ENCODE peak calls at places on chromosomes 7 and 10, in six cellular contexts. X is colonic mucosa, U is neural progenitor cell, A is GM23248, Y is mammary epithelial cell, E is IMR-90. D is an unnamed sample. For H3K27me3, the result is how much of the 10 kb centered on the place peaks cover.

GRCh38 chr10:97771913-97772823 is at the start of gene SFRP5:
- DNase-seq in X (no peak), U (peak), A (no peak), Y (no peak), E (no peak), D (no peak)

GRCh38 chr7:155984609-155985405 is 172.5 kb upstream of the SHH start:
- DNase-seq in X (no peak), U (no peak), A (no peak), Y (no peak), E (no peak), D (no peak)

GRCh38 chr10:102627446-102628293 is 16.6 kb upstream of the TRIM8 start:
- DNase-seq in X (no peak), U (peak), A (peak), Y (peak), E (peak), D (peak)

GRCh38 chr7:94301024-94301588 is 93.6 kb upstream of the COL1A2 start:
- DNase-seq in X (peak), U (peak), A (peak), Y (peak), E (peak), D (peak)

GRCh38 chr10:73998623-73999622 is 1.0 kb downstream of the VCL start:
- DNase-seq in X (peak), U (peak), A (peak), Y (peak), E (peak), D (peak)

GRCh38 chr10:29386347-29386999 is 97.6 kb downstream of the LYZL1 start:
- DNase-seq in X (no peak), U (peak), A (peak), Y (peak), E (peak), D (peak)

GRCh38 chr7:38105874-38106483 is 72.1 kb upstream of the STARD3NL start:
- DNase-seq in X (no peak), U (peak), A (peak), Y (peak), E (peak), D (peak)

GRCh38 chr7:81956520-81956919 is 186.7 kb upstream of the HGF start:
- DNase-seq in X (no peak), U (peak), A (peak), Y (no peak), E (peak), D (peak)

GRCh38 chr7:20385121-20385520 is 54.4 kb downstream of the ITGB8 start:
- DNase-seq in X (no peak), U (no peak), A (peak), Y (peak), E (peak), D (peak)

GRCh38 chr7:30941582-30942310 is 22.0 kb upstream of the GHRHR start:
- DNase-seq in X (no peak), U (no peak), A (no peak), Y (no peak), E (no peak), D (no peak)

GRCh38 chr7:100544949-100545635 is 6.1 kb downstream of the AGFG2 start:
- DNase-seq in X (no peak), U (no peak), A (peak), Y (peak), E (peak), D (peak)

GRCh38 chr7:76332073-76332472 is 26.7 kb downstream of the YWHAG start:
- DNase-seq in X (no peak), U (no peak), A (no peak), Y (no peak), E (no peak), D (no peak)

GRCh38 chr7:34225193-34225592 is 319.9 kb downstream of the BMPER start:
- DNase-seq in X (no peak), U (no peak), A (no peak), Y (no peak), E (no peak), D (no peak)

GRCh38 chr7:156889746-156890145 is 3.2 kb downstream of the LMBR1 start:
- DNase-seq in X (no peak), U (no peak), A (no peak), Y (no peak), E (no peak), D (no peak)

GRCh38 chr7:116579835-116580234 is 55.0 kb downstream of the CAV1 start:
- DNase-seq in X (no peak), U (no peak), A (no peak), Y (no peak), E (no peak), D (no peak)

GRCh38 chr7:98774893-98775292 is 94.9 kb downstream of the TMEM130 start:
- DNase-seq in X (no peak), U (no peak), A (no peak), Y (no peak), E (no peak), D (no peak)

GRCh38 chr10:34047389-34047788 is 712.9 kb upstream of the NRP1 start:
- DNase-seq in X (no peak), U (no peak), A (peak), Y (no peak), E (no peak), D (no peak)

GRCh38 chr10:22615819-22616499 is 98.4 kb downstream of the PIP4K2A start:
- DNase-seq in X (peak), U (no peak), A (no peak), Y (no peak), E (no peak), D (peak)

GRCh38 chr10:73906524-73907447 is 4.1 kb upstream of the PLAU start:
- DNase-seq in X (peak), U (peak), A (peak), Y (peak), E (peak), D (peak)

GRCh38 chr7:2621948-2622640 is 9.7 kb upstream of the TTYH3 start:
- DNase-seq in X (no peak), U (peak), A (no peak), Y (no peak), E (no peak), D (peak)

GRCh38 chr10:12419279-12419847 is 70.0 kb downstream of the CAMK1D start:
- DNase-seq in X (no peak), U (no peak), A (peak), Y (peak), E (peak), D (peak)

GRCh38 chr7:73828107-73828803 is 2.5 kb upstream of the CLDN4 start:
- DNase-seq in X (peak), U (no peak), A (peak), Y (peak), E (peak), D (peak)

GRCh38 chr10:4813496-4813895 is 12.5 kb upstream of the AKR1E2 start:
- DNase-seq in X (no peak), U (no peak), A (no peak), Y (no peak), E (no peak), D (no peak)

GRCh38 chr7:100126239-100126930 is 382 bp upstream of the MBLAC1 start:
- DNase-seq in X (no peak), U (no peak), A (peak), Y (no peak), E (no peak), D (no peak)

GRCh38 chr10:62937674-62938073 is 121.5 kb upstream of the EGR2 start:
- DNase-seq in X (no peak), U (no peak), A (no peak), Y (no peak), E (no peak), D (no peak)

GRCh38 chr7:219581-220150 is 27.3 kb downstream of the FAM20C start:
- DNase-seq in X (no peak), U (no peak), A (no peak), Y (no peak), E (no peak), D (no peak)

GRCh38 chr10:97355571-97355975 is 21.0 kb upstream of the FRAT2 start:
- DNase-seq in X (peak), U (peak), A (peak), Y (no peak), E (no peak), D (no peak)

GRCh38 chr7:2856388-2857169 is 12.5 kb upstream of the GNA12 start:
- DNase-seq in X (no peak), U (no peak), A (peak), Y (peak), E (no peak), D (no peak)

GRCh38 chr7:43791665-43792064 is 33.2 kb downstream of the BLVRA start:
- DNase-seq in X (no peak), U (no peak), A (no peak), Y (no peak), E (peak), D (no peak)

GRCh38 chr7:108015740-108016139 is 12.8 kb upstream of the LAMB1 start:
- DNase-seq in X (no peak), U (no peak), A (no peak), Y (no peak), E (no peak), D (no peak)

GRCh38 chr7:127959770-127960169 is 71.5 kb downstream of the LRRC4 start:
- DNase-seq in X (no peak), U (no peak), A (no peak), Y (no peak), E (no peak), D (no peak)

GRCh38 chr7:75642810-75643486 is 95.8 kb downstream of the HIP1 start:
- DNase-seq in X (peak), U (peak), A (peak), Y (peak), E (peak), D (peak)

GRCh38 chr10:26781797-26782196 is 79.0 kb downstream of the ABI1 start:
- DNase-seq in X (no peak), U (no peak), A (peak), Y (peak), E (peak), D (peak)

GRCh38 chr7:370775-371118 is 80.8 kb downstream of the FOXL3 start:
- DNase-seq in X (no peak), U (no peak), A (no peak), Y (no peak), E (no peak), D (no peak)

GRCh38 chr7:68691261-68692216 is 906.7 kb upstream of the AUTS2 start:
- DNase-seq in X (no peak), U (no peak), A (peak), Y (no peak), E (peak), D (peak)

GRCh38 chr10:18224626-18225445 is 84.6 kb downstream of the CACNB2 start:
- DNase-seq in X (peak), U (peak), A (no peak), Y (no peak), E (no peak), D (no peak)

GRCh38 chr7:73721237-73721848 is 1.9 kb upstream of the STX1A start:
- DNase-seq in X (no peak), U (no peak), A (peak), Y (no peak), E (no peak), D (no peak)

GRCh38 chr10:8013619-8014018 is 40.9 kb upstream of the GATA3 start:
- DNase-seq in X (no peak), U (no peak), A (no peak), Y (no peak), E (no peak), D (no peak)

GRCh38 chr10:58477902-58478301 is 34.8 kb upstream of the BICC1 start:
- DNase-seq in X (no peak), U (no peak), A (peak), Y (no peak), E (peak), D (no peak)

GRCh38 chr7:1409555-1409954 is 49.7 kb downstream of the MICALL2 start:
- DNase-seq in X (no peak), U (no peak), A (no peak), Y (no peak), E (no peak), D (no peak)

GRCh38 chr7:1408466-1408865 is 50.8 kb downstream of the MICALL2 start:
- DNase-seq in X (no peak), U (no peak), A (no peak), Y (no peak), E (no peak), D (no peak)

GRCh38 chr7:1410992-1411391 is 48.3 kb downstream of the MICALL2 start:
- DNase-seq in X (no peak), U (no peak), A (no peak), Y (no peak), E (no peak), D (no peak)

GRCh38 chr7:1404881-1405548 is 54.3 kb downstream of the MICALL2 start:
- DNase-seq in X (no peak), U (peak), A (no peak), Y (no peak), E (no peak), D (no peak)

DNA sequence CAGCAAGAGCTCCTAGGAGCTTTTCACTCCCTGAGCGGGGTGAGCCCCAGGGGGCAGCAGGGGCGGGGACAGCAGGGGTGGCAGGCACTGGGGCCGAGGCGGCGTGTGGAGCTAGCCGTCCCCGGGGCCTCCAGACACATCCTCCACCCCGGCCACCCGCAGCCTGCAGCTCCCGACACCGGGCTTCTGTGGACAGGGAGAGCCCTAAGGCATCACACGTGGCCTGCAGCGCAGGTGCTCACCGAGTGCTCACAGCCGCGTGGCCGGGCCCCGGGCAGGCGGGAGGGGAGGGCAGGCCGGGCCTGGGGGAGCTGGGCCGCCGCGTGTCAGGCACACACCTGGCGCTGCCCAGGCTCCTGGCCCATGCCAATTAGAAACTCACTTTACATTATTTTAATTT is 51.4 kb downstream of the MICALL2 start:
- DNase-seq in X (no peak), U (no peak), A (no peak), Y (no peak), E (no peak), D (no peak)
- H3K27me3 ChIP-seq in X (under half), U (half or more), A (half or more), Y (under half), E (half or more), D (under half)

DNA sequence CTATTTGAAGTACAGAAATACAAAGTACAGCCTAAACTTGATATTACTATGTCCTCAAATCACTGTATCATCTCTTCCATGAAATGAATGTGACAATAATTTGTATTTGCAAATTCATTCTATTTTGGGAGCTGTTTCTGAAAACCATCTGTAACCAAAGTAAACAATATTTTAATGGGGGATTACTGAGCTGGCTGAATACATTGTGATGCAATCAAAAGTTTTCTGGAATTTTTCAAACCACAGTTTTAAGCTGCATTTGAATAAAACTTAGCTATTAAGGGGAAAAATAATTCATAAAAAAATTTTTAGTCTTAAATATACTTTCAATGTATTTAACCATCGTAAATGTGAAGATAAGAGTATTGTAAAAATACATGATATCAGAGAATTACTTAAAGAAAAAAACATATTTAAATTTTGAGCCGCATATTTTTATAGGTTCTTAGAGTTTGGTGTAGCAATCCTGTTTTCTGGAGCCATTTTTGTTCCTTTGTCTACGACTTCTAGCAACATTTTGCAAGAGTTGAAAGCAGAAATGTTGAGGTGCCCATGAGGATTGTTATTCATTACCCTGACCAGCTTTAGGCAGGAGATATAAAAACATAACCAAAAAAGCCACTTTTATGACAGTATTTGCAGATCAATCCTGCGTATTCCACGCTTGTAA is 45.9 kb upstream of the AGMO start:
- DNase-seq in X (no peak), U (no peak), A (no peak), Y (no peak), E (no peak), D (no peak)
- H3K9ac ChIP-seq in X (no peak), U (no peak), A (no peak), Y (no peak), E (no peak), D (no peak)

GRCh38 chr7:45625067-45625466 is 50.9 kb downstream of the ADCY1 start:
- DNase-seq in X (no peak), U (no peak), A (peak), Y (no peak), E (peak), D (peak)
- H3K27me3 ChIP-seq in X (under half), U (under half), A (under half), Y (under half), E (under half), D (under half)

GRCh38 chr7:37031571-37032257 is 307.4 kb upstream of the AOAH start:
- DNase-seq in X (peak), U (peak), A (peak), Y (peak), E (peak), D (peak)

GRCh38 chr7:37028909-37029440 is 304.7 kb upstream of the AOAH start:
- DNase-seq in X (no peak), U (no peak), A (no peak), Y (no peak), E (no peak), D (no peak)

GRCh38 chr7:37035631-37036030 is 311.3 kb upstream of the AOAH start:
- DNase-seq in X (no peak), U (no peak), A (no peak), Y (no peak), E (no peak), D (no peak)

GRCh38 chr7:37033141-37033540 is 308.8 kb upstream of the AOAH start:
- DNase-seq in X (no peak), U (no peak), A (no peak), Y (no peak), E (no peak), D (no peak)

DNA sequence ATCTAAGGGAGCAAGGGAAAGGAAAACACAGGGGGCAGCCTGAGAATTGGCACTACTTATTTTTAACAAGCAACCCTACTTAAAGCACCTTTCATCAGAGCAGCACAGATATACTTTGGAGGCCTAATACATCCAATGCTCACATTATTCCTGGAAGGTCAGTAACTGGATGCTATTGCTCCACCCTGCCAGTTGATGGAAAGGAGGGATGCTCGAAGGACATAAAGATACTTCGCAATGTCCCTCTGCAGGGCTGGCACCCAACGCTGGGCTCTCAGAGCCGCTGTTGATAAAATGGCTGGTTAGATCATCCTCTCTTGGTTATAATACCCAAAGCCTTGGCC is 307.9 kb upstream of the AOAH start:
- DNase-seq in X (no peak), U (no peak), A (no peak), Y (no peak), E (no peak), D (no peak)
- H3K9ac ChIP-seq in X (no peak), U (no peak), A (no peak), Y (no peak), E (no peak), D (no peak)

DNA sequence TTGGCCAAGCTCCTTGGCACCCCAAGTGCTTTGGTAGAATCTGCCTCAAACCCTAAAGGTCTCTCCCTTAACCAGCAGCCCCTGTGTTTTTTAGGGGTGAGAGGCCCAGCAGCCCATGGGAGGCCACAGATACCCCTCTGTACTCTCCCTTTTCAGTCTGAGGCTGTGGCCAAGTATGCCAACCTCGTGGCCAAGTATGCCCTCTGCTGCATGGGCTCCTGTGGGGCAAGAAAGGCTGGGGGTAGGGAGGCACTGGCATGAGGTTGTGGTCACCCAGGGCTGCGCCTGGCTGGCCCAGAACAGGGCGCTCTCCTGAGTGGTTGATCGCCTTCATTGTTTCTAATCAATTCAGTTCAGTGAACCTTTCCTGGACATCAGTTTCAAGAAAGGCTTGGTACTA is 37.5 kb downstream of the PAX2 start:
- DNase-seq in X (no peak), U (no peak), A (no peak), Y (no peak), E (no peak), D (no peak)
- H3K27me3 ChIP-seq in X (under half), U (half or more), A (under half), Y (under half), E (half or more), D (under half)

GRCh38 chr7:151658778-151659177 is 139.1 kb upstream of the RHEB start:
- DNase-seq in X (no peak), U (no peak), A (peak), Y (no peak), E (peak), D (no peak)
- H3K9ac ChIP-seq in X (no peak), U (no peak), A (no peak), Y (no peak), E (no peak), D (no peak)

GRCh38 chr7:32762321-32762669 is 129.3 kb downstream of the KBTBD2 start:
- DNase-seq in X (no peak), U (no peak), A (peak), Y (no peak), E (no peak), D (no peak)

GRCh38 chr7:32761451-32762320 is 129.9 kb downstream of the KBTBD2 start:
- DNase-seq in X (no peak), U (peak), A (peak), Y (no peak), E (no peak), D (no peak)

GRCh38 chr7:32762894-32763293 is 128.7 kb downstream of the KBTBD2 start:
- DNase-seq in X (no peak), U (peak), A (peak), Y (no peak), E (no peak), D (no peak)

GRCh38 chr7:32765185-32765584 is 126.4 kb downstream of the KBTBD2 start:
- DNase-seq in X (no peak), U (no peak), A (no peak), Y (no peak), E (no peak), D (no peak)
- H3K27me3 ChIP-seq in X (under half), U (half or more), A (under half), Y (under half), E (under half), D (under half)